ENCODE peak calls at places on chromosomes 7 and 10, in four cellular contexts. One of them, this sample, is unnamed.

GRCh38 chr10:66680886-66681285 is 244.9 kb upstream of the LRRTM3 start:
- DNase-seq in HT1080: peak
- DNase-seq in ELR: peak
- DNase-seq in mucosa of gallbladder: no peak
- DNase-seq in this sample: no peak

GRCh38 chr10:102240467-102241036 is 760 bp downstream of the PITX3 start:
- DNase-seq in HT1080: no peak
- DNase-seq in ELR: peak
- DNase-seq in mucosa of gallbladder: no peak
- DNase-seq in this sample: peak

GRCh38 chr7:99102809-99103690 is 40.9 kb downstream of the SMURF1 start:
- DNase-seq in HT1080: peak
- DNase-seq in ELR: peak
- DNase-seq in mucosa of gallbladder: no peak
- DNase-seq in this sample: peak

GRCh38 chr10:66162560-66163143 is 763.2 kb upstream of the LRRTM3 start:
- DNase-seq in HT1080: peak
- DNase-seq in ELR: no peak
- DNase-seq in mucosa of gallbladder: no peak
- DNase-seq in this sample: no peak

GRCh38 chr10:122473116-122473515 is 11.8 kb downstream of the HTRA1 start:
- DNase-seq in HT1080: no peak
- DNase-seq in ELR: no peak
- DNase-seq in mucosa of gallbladder: no peak
- DNase-seq in this sample: no peak

GRCh38 chr7:24700446-24701044 is 56.7 kb downstream of the GSDME start:
- DNase-seq in HT1080: no peak
- DNase-seq in ELR: peak
- DNase-seq in mucosa of gallbladder: no peak
- DNase-seq in this sample: no peak

GRCh38 chr7:44277391-44277790 is 48.0 kb downstream of the CAMK2B start:
- DNase-seq in HT1080: no peak
- DNase-seq in ELR: no peak
- DNase-seq in mucosa of gallbladder: no peak
- DNase-seq in this sample: no peak

GRCh38 chr7:106062006-106062405 is 50.1 kb downstream of the SYPL1 start:
- DNase-seq in HT1080: no peak
- DNase-seq in ELR: no peak
- DNase-seq in mucosa of gallbladder: no peak
- DNase-seq in this sample: no peak

GRCh38 chr7:21915140-21915539 is 30.6 kb downstream of the CDCA7L start:
- DNase-seq in HT1080: no peak
- DNase-seq in ELR: no peak
- DNase-seq in mucosa of gallbladder: no peak
- DNase-seq in this sample: no peak

GRCh38 chr7:2734761-2735571 is 47.0 kb downstream of the AMZ1 start:
- DNase-seq in HT1080: no peak
- DNase-seq in ELR: no peak
- DNase-seq in mucosa of gallbladder: no peak
- DNase-seq in this sample: peak

GRCh38 chr7:36039671-36040070 is 113.4 kb upstream of the EEPD1 start:
- DNase-seq in HT1080: no peak
- DNase-seq in ELR: no peak
- DNase-seq in mucosa of gallbladder: no peak
- DNase-seq in this sample: no peak

GRCh38 chr10:26423722-26424121 is 14.4 kb upstream of the APBB1IP start:
- DNase-seq in HT1080: no peak
- DNase-seq in ELR: no peak
- DNase-seq in mucosa of gallbladder: no peak
- DNase-seq in this sample: no peak

GRCh38 chr7:6252748-6253147 is 19.7 kb downstream of the CYTH3 start:
- DNase-seq in HT1080: no peak
- DNase-seq in ELR: no peak
- DNase-seq in mucosa of gallbladder: no peak
- DNase-seq in this sample: no peak

GRCh38 chr7:81833401-81833800 is 63.6 kb upstream of the HGF start:
- DNase-seq in HT1080: no peak
- DNase-seq in ELR: no peak
- DNase-seq in mucosa of gallbladder: no peak
- DNase-seq in this sample: no peak

GRCh38 chr7:110186334-110186733 is 904.6 kb upstream of the LRRN3 start:
- DNase-seq in HT1080: no peak
- DNase-seq in ELR: no peak
- DNase-seq in mucosa of gallbladder: no peak
- DNase-seq in this sample: no peak

GRCh38 chr7:129188372-129188891 is at the start of gene SMO:
- DNase-seq in HT1080: peak
- DNase-seq in ELR: peak
- DNase-seq in mucosa of gallbladder: peak
- DNase-seq in this sample: peak

GRCh38 chr7:54858008-54858692 is 99.1 kb upstream of the SEC61G start:
- DNase-seq in HT1080: peak
- DNase-seq in ELR: no peak
- DNase-seq in mucosa of gallbladder: no peak
- DNase-seq in this sample: no peak

GRCh38 chr10:69152002-69152401 is 28.0 kb downstream of the VPS26A start:
- DNase-seq in HT1080: no peak
- DNase-seq in ELR: no peak
- DNase-seq in mucosa of gallbladder: no peak
- DNase-seq in this sample: no peak

GRCh38 chr7:40329601-40330153 is 194.9 kb downstream of the SUGCT start:
- DNase-seq in HT1080: peak
- DNase-seq in ELR: peak
- DNase-seq in mucosa of gallbladder: no peak
- DNase-seq in this sample: peak

GRCh38 chr7:5630670-5631069 is 150.8 kb downstream of the RNF216 start:
- DNase-seq in HT1080: no peak
- DNase-seq in ELR: peak
- DNase-seq in mucosa of gallbladder: no peak
- DNase-seq in this sample: no peak

GRCh38 chr7:135768990-135769389 is 20.4 kb upstream of the FAM180A start:
- DNase-seq in HT1080: no peak
- DNase-seq in ELR: no peak
- DNase-seq in mucosa of gallbladder: no peak
- DNase-seq in this sample: no peak

GRCh38 chr10:127889605-127890195 is 3.0 kb downstream of the CLRN3 start:
- DNase-seq in HT1080: peak
- DNase-seq in ELR: peak
- DNase-seq in mucosa of gallbladder: peak
- DNase-seq in this sample: peak

GRCh38 chr7:131068604-131069021 is 259.1 kb upstream of the MKLN1 start:
- DNase-seq in HT1080: no peak
- DNase-seq in ELR: peak
- DNase-seq in mucosa of gallbladder: no peak
- DNase-seq in this sample: peak

GRCh38 chr10:62584216-62584615 is 210.0 kb downstream of the ZNF365 start:
- DNase-seq in HT1080: peak
- DNase-seq in ELR: peak
- DNase-seq in mucosa of gallbladder: no peak
- DNase-seq in this sample: no peak